ENCODE peak calls at places on chromosomes 6 and 20, in seven cellular contexts. U is epithelial cell of proximal tubule; X is CD8-positive, alpha-beta memory T cell; K is cardiac fibroblast; I is fibroblast of mammary gland; M is naive thymus-derived CD4-positive, alpha-beta T cell; Y is fibroblast of the aortic adventitia. C is an unnamed sample.

GRCh38 chr6:42175860-42176259 is 2.7 kb downstream of the GUCA1A start:
- DNase-seq in X (no peak), Y (no peak), M (no peak), U (no peak), I (no peak), K (no peak), C (no peak)

GRCh38 chr6:17724341-17724740 is 17.6 kb upstream of the NUP153 start:
- DNase-seq in K (no peak), I (peak; percentile 16), X (no peak), U (no peak), M (no peak), Y (no peak), C (no peak)

GRCh38 chr20:3318226-3318884 is 79.4 kb upstream of the SLC4A11 start:
- DNase-seq in Y (no peak), M (no peak), I (no peak), K (no peak), X (no peak), U (no peak), C (no peak)

GRCh38 chr6:142569676-142570075 is 267.9 kb downstream of the ADGRG6 start:
- DNase-seq in M (peak; percentile 58), X (peak; percentile 34), K (no peak), Y (peak; percentile 4), U (no peak), I (no peak), C (no peak)

GRCh38 chr20:4180355-4180754 is 165.0 kb upstream of the RNF24 start:
- DNase-seq in I (no peak), K (no peak), X (no peak), U (no peak), Y (no peak), M (no peak), C (no peak)

GRCh38 chr6:157133856-157134255 is 189.5 kb downstream of the TMEM242 start:
- DNase-seq in X (no peak), I (no peak), Y (no peak), U (no peak), M (no peak), K (no peak), C (no peak)

GRCh38 chr6:147000545-147001488 is 203.4 kb upstream of the STXBP5 start:
- DNase-seq in I (peak; percentile 92), Y (peak; percentile 80), K (peak; percentile 76), M (no peak), X (no peak), U (no peak), C (no peak)

GRCh38 chr20:44911264-44911921 is 1.5 kb downstream of the PABPC1L start:
- DNase-seq in K (peak; percentile 71), Y (peak; percentile 54), I (peak; percentile 53), X (peak; percentile 34), M (peak; percentile 43), U (peak; percentile 26), C (peak; percentile 99)

GRCh38 chr20:48631114-48632016 is 196.4 kb downstream of the PREX1 start:
- DNase-seq in U (no peak), K (peak; percentile 19), X (no peak), Y (no peak), M (no peak), I (peak; percentile 45), C (no peak)

GRCh38 chr6:163416640-163417253 is 2.2 kb downstream of the QKI start:
- DNase-seq in U (no peak), K (peak; percentile 93), I (peak; percentile 87), X (peak; percentile 44), M (peak; percentile 42), Y (peak; percentile 92), C (peak; percentile 66)

GRCh38 chr20:3222635-3223600 is 13.6 kb downstream of the ITPA start:
- DNase-seq in I (no peak), U (no peak), M (peak; percentile 68), X (peak; percentile 62), K (no peak), Y (no peak), C (peak; percentile 79)

DNA sequence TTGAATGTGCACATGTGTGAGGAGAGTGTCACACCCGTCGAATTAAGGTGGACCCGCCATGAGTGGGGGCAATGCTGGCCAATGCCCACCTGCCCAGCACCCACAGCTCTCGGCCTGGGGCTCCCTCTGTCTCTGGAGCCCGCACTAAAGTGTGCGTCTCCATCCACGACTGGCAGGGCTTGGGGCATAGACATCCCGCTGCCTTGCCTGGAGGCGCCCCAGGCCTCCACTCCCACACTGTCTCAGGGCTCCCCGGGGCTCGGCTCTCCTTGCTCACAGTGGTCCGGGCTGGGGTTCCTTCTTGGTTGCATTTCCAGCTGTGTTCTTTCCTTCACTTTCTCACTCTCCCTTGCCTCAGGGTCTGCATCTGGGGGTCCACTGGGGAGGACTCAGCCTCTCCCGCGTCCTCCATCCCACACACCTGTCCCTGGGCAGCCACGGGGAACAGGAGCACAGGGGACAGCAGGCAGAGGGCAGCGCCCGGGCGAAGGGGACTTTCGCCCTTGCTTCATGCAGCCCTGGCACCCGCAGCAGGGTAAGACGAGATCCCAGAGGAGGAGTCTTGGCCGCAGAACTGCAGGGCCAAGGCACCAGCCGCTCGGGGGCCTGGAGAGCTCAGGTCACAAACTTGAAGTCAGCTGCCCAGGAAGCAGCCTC is 20.1 kb upstream of the MRGBP start:
- DNase-seq in M (no peak), X (no peak), K (no peak), U (no peak), I (no peak), Y (no peak), C (no peak)
- H3K4me3 ChIP-seq in M (peak overlapping the region; percentile 49), X (peak overlapping the region; percentile 60), K (no peak overlapping the region), U (peak overlapping the region; percentile 48), I (no peak overlapping the region), Y (no peak overlapping the region), C (no peak overlapping the region)

DNA sequence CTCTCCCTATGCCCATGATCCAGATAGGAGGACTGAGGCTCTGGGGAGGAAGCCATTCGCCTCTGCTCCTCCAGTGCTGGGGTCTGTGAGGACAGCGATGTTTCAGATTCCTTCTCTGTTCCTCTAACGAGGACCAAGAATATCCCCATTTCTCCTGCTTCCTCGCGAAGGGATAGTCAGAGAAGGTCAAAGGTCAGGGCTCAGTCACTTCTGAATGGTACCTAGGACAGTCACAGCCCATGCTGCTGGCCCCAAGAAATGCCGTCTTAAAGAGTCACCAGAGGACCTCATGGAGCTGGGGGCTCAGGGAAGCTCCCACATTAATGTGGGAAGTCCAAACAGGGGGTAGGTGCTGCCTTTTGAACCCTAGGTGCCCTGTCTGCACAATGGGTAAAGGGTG is 2.1 kb downstream of the FOXS1 start:
- DNase-seq in I (no peak), U (no peak), Y (no peak), M (no peak), K (no peak), X (no peak), C (no peak)
- H3K4me3 ChIP-seq in I (no peak overlapping the region), U (no peak overlapping the region), Y (no peak overlapping the region), M (no peak overlapping the region), K (no peak overlapping the region), X (no peak overlapping the region), C (no peak overlapping the region)

DNA sequence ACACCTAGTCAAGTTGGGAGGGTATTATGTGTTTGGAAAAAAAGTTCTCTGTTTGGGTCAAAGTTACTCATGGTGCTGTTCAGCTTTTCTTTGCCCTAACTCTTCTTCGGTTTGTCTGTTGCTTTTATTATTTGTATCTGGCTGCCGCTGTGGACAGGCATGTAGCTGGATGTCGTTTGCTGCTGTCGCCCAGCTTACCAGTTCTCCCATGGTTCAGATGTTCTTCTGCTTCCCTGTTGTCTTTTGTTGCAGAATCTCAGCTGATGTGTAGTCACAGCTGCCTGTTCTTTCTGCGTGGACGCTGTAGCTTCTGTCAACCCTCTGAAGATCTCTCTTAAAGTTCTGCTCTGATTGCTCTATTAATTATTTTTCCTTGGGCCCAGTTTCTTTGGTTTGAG is 8.0 kb downstream of the IGF2R start:
- DNase-seq in X (no peak), M (no peak), Y (no peak), U (no peak), K (no peak), I (no peak), C (no peak)
- H3K4me3 ChIP-seq in X (no peak overlapping the region), M (no peak overlapping the region), Y (peak overlapping the region; percentile 22), U (no peak overlapping the region), K (no peak overlapping the region), I (no peak overlapping the region), C (no peak overlapping the region)

GRCh38 chr20:17939622-17940446 is 28.8 kb downstream of the SNX5 start:
- DNase-seq in Y (no peak), U (no peak), M (no peak), I (no peak), X (no peak), K (no peak), C (no peak)

GRCh38 chr20:17936791-17937687 is 31.6 kb downstream of the SNX5 start:
- DNase-seq in X (no peak), M (no peak), U (no peak), I (peak; percentile 57), K (peak; percentile 83), Y (peak; percentile 87), C (no peak)

GRCh38 chr20:17940447-17940971 is 28.1 kb downstream of the SNX5 start:
- DNase-seq in U (no peak), K (peak; percentile 19), Y (no peak), X (no peak), I (no peak), M (no peak), C (no peak)

GRCh38 chr20:17941087-17941825 is 27.3 kb downstream of the SNX5 start:
- DNase-seq in M (no peak), X (no peak), Y (no peak), U (no peak), I (no peak), K (no peak), C (no peak)

GRCh38 chr20:17938889-17939619 is 29.5 kb downstream of the SNX5 start:
- DNase-seq in U (no peak), K (peak; percentile 79), Y (peak; percentile 69), X (peak; percentile 43), I (peak; percentile 63), M (peak; percentile 34), C (peak; percentile 75)
- H3K4me3 ChIP-seq in U (no peak overlapping the region), K (no peak overlapping the region), Y (no peak overlapping the region), X (no peak overlapping the region), I (no peak overlapping the region), M (no peak overlapping the region), C (no peak overlapping the region)

GRCh38 chr20:17161661-17162410 is 65.0 kb upstream of the PCSK2 start:
- DNase-seq in K (no peak), I (no peak), X (no peak), M (no peak), Y (no peak), U (no peak), C (no peak)
- H3K4me3 ChIP-seq in K (no peak overlapping the region), I (no peak overlapping the region), X (no peak overlapping the region), M (no peak overlapping the region), Y (no peak overlapping the region), U (no peak overlapping the region), C (no peak overlapping the region)

C was measured in Caco-2.